ENCODE peak calls at places on chromosome 13, in eight cellular contexts. H, W, U, J, V, S, N and Z are unnamed samples.

GRCh38 chr13:102846261-102847015 is 606 bp downstream of the ERCC5 start:
- DNase-seq in H (peak; percentile 69), W (peak; percentile 22), U (peak; percentile 49), J (peak; percentile 65), V (peak; percentile 41), S (no peak), N (peak; percentile 55), Z (no peak)

GRCh38 chr13:87356314-87356713 is 314.9 kb upstream of the SLITRK5 start:
- DNase-seq in H (no peak), W (no peak), U (no peak), J (no peak), V (no peak), S (no peak), N (no peak), Z (no peak)

GRCh38 chr13:79398915-79399314 is 7.1 kb downstream of the RBM26 start:
- DNase-seq in H (no peak), W (no peak), U (no peak), J (no peak), V (no peak), S (no peak), N (no peak), Z (no peak)

GRCh38 chr13:79989251-79989661 is 351.7 kb downstream of the SPRY2 start:
- DNase-seq in H (no peak), W (no peak), U (no peak), J (no peak), V (no peak), S (no peak), N (peak; percentile 35), Z (no peak)

GRCh38 chr13:92251815-92252214 is 853.4 kb downstream of the GPC5 start:
- DNase-seq in H (no peak), W (no peak), U (peak; percentile 19), J (no peak), V (no peak), S (no peak), N (no peak), Z (no peak)

GRCh38 chr13:41700790-41701310 is 243.5 kb downstream of the RGCC start:
- DNase-seq in H (no peak), W (peak; percentile 28), U (peak; percentile 69), J (no peak), V (peak; percentile 9), S (no peak), N (peak; percentile 35), Z (no peak)

GRCh38 chr13:98478134-98479129 is 98.5 kb downstream of the STK24 start:
- DNase-seq in H (peak; percentile 6), W (no peak), U (peak; percentile 33), J (no peak), V (peak; percentile 56), S (no peak), N (no peak), Z (no peak)

GRCh38 chr13:51523082-51523518 is 61.2 kb upstream of the WDFY2 start:
- DNase-seq in H (no peak), W (no peak), U (peak; percentile 81), J (peak; percentile 76), V (peak; percentile 45), S (no peak), N (no peak), Z (no peak)

GRCh38 chr13:70817571-70817970 is 709.3 kb upstream of the KLHL1 start:
- DNase-seq in H (no peak), W (no peak), U (no peak), J (no peak), V (no peak), S (no peak), N (no peak), Z (no peak)

GRCh38 chr13:94706854-94707399 is 5.4 kb downstream of the SOX21 start:
- DNase-seq in H (no peak), W (no peak), U (no peak), J (no peak), V (peak; percentile 26), S (no peak), N (no peak), Z (no peak)

GRCh38 chr13:39876258-39876657 is 220.8 kb downstream of the COG6 start:
- DNase-seq in H (no peak), W (no peak), U (peak; percentile 85), J (no peak), V (no peak), S (no peak), N (no peak), Z (no peak)

GRCh38 chr13:99979453-99980200 is 2.0 kb upstream of the ZIC2 start:
- DNase-seq in H (no peak), W (no peak), U (no peak), J (peak; percentile 45), V (peak; percentile 56), S (no peak), N (peak; percentile 20), Z (peak; percentile 54)

GRCh38 chr13:65473199-65473598 is 1756.9 kb downstream of the PCDH9 start:
- DNase-seq in H (no peak), W (no peak), U (no peak), J (no peak), V (no peak), S (no peak), N (no peak), Z (no peak)

GRCh38 chr13:94188173-94188869 is 291.2 kb downstream of the DCT start:
- DNase-seq in H (no peak), W (no peak), U (no peak), J (no peak), V (no peak), S (no peak), N (no peak), Z (no peak)

GRCh38 chr13:44921931-44922758 is 67.1 kb downstream of the NUFIP1 start:
- DNase-seq in H (no peak), W (peak; percentile 30), U (peak; percentile 95), J (no peak), V (no peak), S (peak; percentile 60), N (peak; percentile 65), Z (peak; percentile 85)

GRCh38 chr13:101325423-101325822 is 90.9 kb downstream of the NALCN start:
- DNase-seq in H (no peak), W (no peak), U (no peak), J (no peak), V (no peak), S (no peak), N (no peak), Z (no peak)
- H3K4me1 ChIP-seq in H (no peaks in the 10 kb centered on the region), W (no peaks in the 10 kb centered on the region), U (no peaks in the 10 kb centered on the region), J (no peaks in the 10 kb centered on the region), V (no peaks in the 10 kb centered on the region), S (no peaks in the 10 kb centered on the region), N (no peaks in the 10 kb centered on the region), Z (no peaks in the 10 kb centered on the region)

GRCh38 chr13:110300090-110300815 is 6.7 kb downstream of the COL4A1 start:
- DNase-seq in H (no peak), W (no peak), U (no peak), J (no peak), V (no peak), S (no peak), N (no peak), Z (peak; percentile 18)

GRCh38 chr13:110298221-110298565 is 8.8 kb downstream of the COL4A1 start:
- DNase-seq in H (no peak), W (no peak), U (no peak), J (no peak), V (no peak), S (no peak), N (no peak), Z (no peak)

GRCh38 chr13:110297771-110298170 is 9.2 kb downstream of the COL4A1 start:
- DNase-seq in H (no peak), W (no peak), U (no peak), J (no peak), V (no peak), S (no peak), N (no peak), Z (no peak)

GRCh38 chr13:110297011-110297410 is 9.9 kb downstream of the COL4A1 start:
- DNase-seq in H (no peak), W (no peak), U (no peak), J (no peak), V (no peak), S (no peak), N (no peak), Z (peak; percentile 57)

DNA sequence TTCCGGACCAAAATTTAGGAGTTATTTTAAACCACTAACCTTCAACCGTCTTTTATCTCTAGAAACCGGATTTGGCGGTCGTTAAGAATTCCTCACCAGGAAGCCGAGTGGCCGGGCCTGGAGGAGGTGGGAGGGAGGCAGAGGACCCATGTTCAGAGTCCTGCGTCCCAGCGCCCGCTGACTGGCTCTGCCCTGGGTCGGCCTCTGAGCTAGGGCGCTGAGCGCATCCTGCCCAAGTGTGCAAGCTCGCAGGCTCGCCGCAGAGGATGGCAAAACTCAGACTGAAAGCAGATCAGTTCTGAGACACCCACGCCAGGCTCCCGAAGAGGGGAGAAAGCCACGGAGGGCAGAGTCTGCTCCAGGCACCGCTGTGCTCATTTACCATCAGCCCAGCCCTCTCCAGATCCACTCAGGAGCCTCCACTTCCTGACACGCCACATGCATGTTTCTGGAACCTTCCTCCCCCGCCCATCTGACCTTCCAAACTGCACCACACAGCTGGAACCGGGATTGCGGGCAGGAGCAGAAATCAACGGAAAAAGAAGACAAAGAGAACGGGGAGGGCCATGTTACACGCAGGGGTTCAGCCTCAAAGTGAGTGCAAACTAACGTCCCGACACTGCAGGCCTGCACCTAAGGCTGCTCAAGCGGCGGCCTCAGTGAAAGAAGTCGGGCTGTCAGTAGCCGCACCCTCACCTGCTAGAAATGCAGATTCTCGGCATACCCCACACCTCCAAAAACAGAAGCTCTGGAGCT is 8.2 kb downstream of the COL4A1 start:
- DNase-seq in H (no peak), W (peak; percentile 61), U (peak; percentile 72), J (no peak), V (no peak), S (peak; percentile 47), N (no peak), Z (peak; percentile 65)
- H3K4me1 ChIP-seq in H (no peaks in the 10 kb centered on the region), W (peaks cover 100% of the 10 kb centered on the region), U (no peaks in the 10 kb centered on the region), J (no peaks in the 10 kb centered on the region), V (peaks cover 16% of the 10 kb centered on the region), S (peaks cover 35% of the 10 kb centered on the region), N (peaks cover 20% of the 10 kb centered on the region), Z (no peaks in the 10 kb centered on the region)

GRCh38 chr13:49997935-49998334 is 1.1 kb downstream of the TRIM13 start:
- DNase-seq in H (peak; percentile 16), W (no peak), U (peak; percentile 22), J (no peak), V (no peak), S (no peak), N (no peak), Z (no peak)
- H3K4me1 ChIP-seq in H (peaks cover 39% of the 10 kb centered on the region), W (peaks cover 54% of the 10 kb centered on the region), U (peaks cover 9% of the 10 kb centered on the region), J (peaks cover 54% of the 10 kb centered on the region), V (peaks cover 29% of the 10 kb centered on the region), S (peaks cover 3% of the 10 kb centered on the region), N (peaks cover 31% of the 10 kb centered on the region), Z (no peaks in the 10 kb centered on the region)

DNA sequence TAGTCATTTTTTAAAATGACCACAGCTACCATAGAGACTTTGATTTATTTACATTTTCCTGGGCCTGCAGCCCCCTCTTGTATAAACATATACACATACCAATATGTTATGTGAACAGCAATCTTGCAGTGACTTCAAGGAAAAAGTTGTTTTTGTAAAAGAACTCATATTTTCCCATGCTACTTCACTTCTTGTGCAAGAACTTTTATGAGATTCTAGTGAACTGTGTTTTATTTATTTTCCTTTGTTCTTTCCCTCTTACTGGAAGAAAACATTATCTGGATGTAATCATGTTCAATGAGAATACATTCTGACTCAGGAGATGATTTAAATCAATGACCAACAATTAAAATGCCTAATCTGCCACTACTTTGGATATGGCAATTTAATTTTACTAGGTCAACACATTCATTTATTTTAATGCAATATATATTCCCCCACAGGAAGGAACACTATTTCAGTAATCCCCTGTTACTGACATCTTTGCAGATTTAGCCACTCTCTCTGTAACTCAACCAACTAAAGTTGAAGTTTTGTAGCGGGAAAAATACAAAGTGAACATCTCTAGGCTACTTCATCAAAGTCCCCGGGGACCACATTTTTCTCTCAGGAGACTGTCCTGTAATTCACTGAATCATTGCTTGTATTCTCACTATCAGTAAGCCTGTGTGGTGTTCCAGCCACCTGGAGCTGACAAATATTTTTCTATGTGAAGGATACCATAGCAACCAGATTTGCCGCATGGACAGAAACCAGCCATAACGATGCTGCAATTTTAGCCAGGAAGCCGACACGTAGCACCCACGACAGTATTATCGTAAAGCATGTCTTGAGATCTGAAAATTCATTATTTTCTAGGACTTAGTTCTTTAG is 90.5 kb downstream of the STARD13 start:
- DNase-seq in H (no peak), W (peak; percentile 33), U (peak; percentile 96), J (no peak), V (peak; percentile 36), S (peak; percentile 43), N (peak; percentile 70), Z (no peak)
- H3K4me1 ChIP-seq in H (no peaks in the 10 kb centered on the region), W (peaks cover 82% of the 10 kb centered on the region), U (peaks cover 18% of the 10 kb centered on the region), J (no peaks in the 10 kb centered on the region), V (peaks cover 57% of the 10 kb centered on the region), S (peaks cover 10% of the 10 kb centered on the region), N (peaks cover 44% of the 10 kb centered on the region), Z (peaks cover 88% of the 10 kb centered on the region)